ENCODE peak calls at places on chromosomes 7 and 10, in four cellular contexts. F is GM23338, C is amniotic stem cell, G is NCI-H1092. D is an unnamed sample.

GRCh38 chr7:69722836-69723235 is 124.6 kb downstream of the AUTS2 start:
- DNase-seq in F (no peak), C (no peak), G (no peak), D (no peak)

GRCh38 chr7:128446306-128446705 is 9.4 kb upstream of the HILPDA start:
- DNase-seq in F (no peak), C (no peak), G (peak), D (no peak)

GRCh38 chr7:34841326-34841725 is 183.3 kb downstream of the NPSR1 start:
- DNase-seq in F (no peak), C (no peak), G (no peak), D (peak)

GRCh38 chr10:48470893-48471805 is 133.7 kb downstream of the ARHGAP22 start:
- DNase-seq in G (no peak), C (no peak), F (no peak), D (no peak)

GRCh38 chr10:128624656-128625530 is 498.7 kb upstream of the MKI67 start:
- DNase-seq in G (no peak), C (no peak), F (no peak), D (no peak)

GRCh38 chr10:117460846-117461765 is 81.4 kb upstream of the EMX2 start:
- DNase-seq in C (no peak), F (no peak), G (no peak), D (no peak)

GRCh38 chr7:114865564-114865963 is 56.3 kb upstream of the MDFIC start:
- DNase-seq in F (peak), G (no peak), C (peak), D (peak)

GRCh38 chr7:152760384-152761115 is 998 bp downstream of the ACTR3B start:
- DNase-seq in G (no peak), C (no peak), F (peak), D (peak)

GRCh38 chr7:130365511-130366441 is 14.5 kb upstream of the CPA1 start:
- DNase-seq in G (peak), F (peak), C (no peak), D (peak)

GRCh38 chr7:158508802-158509385 is 78.7 kb downstream of the PTPRN2 start:
- DNase-seq in G (no peak), F (no peak), C (no peak), D (no peak)

GRCh38 chr7:27459729-27460048 is 203.0 kb downstream of the HIBADH start:
- DNase-seq in C (no peak), F (no peak), G (no peak), D (no peak)

GRCh38 chr10:95907454-95908253 is at the start of gene CC2D2B:
- DNase-seq in F (peak), G (peak), C (peak), D (peak)

GRCh38 chr7:2670720-2671391 is 17.1 kb upstream of the AMZ1 start:
- DNase-seq in G (peak), C (peak), F (peak), D (peak)

GRCh38 chr7:66145404-66145843 is 30.8 kb downstream of the CRCP start:
- DNase-seq in G (no peak), F (no peak), C (no peak), D (peak)

GRCh38 chr7:2031496-2031895 is 201.2 kb downstream of the MAD1L1 start:
- DNase-seq in F (no peak), C (no peak), G (no peak), D (no peak)

GRCh38 chr10:124338276-124338915 is 80.3 kb downstream of the OAT start:
- DNase-seq in C (no peak), F (no peak), G (no peak), D (no peak)

GRCh38 chr10:86363184-86363832 is 3.3 kb downstream of the GRID1 start:
- DNase-seq in F (peak), G (no peak), C (no peak), D (no peak)

GRCh38 chr7:99788554-99788953 is 4.6 kb upstream of the CYP3A4 start:
- DNase-seq in F (no peak), C (no peak), G (no peak), D (no peak)

GRCh38 chr10:69863580-69863979 is 61.9 kb downstream of the COL13A1 start:
- DNase-seq in G (no peak), F (no peak), C (no peak), D (no peak)

GRCh38 chr10:28429573-28430216 is 103.2 kb upstream of the WAC start:
- DNase-seq in F (peak), C (no peak), G (no peak), D (peak)

GRCh38 chr10:107232013-107232412 is 67.5 kb upstream of the SORCS1 start:
- DNase-seq in C (no peak), G (no peak), F (no peak), D (no peak)

GRCh38 chr7:92916751-92917369 is 80.5 kb upstream of the CDK6 start:
- DNase-seq in F (peak), C (peak), G (no peak), D (peak)

GRCh38 chr7:10773430-10773829 is 200.2 kb upstream of the PHF14 start:
- DNase-seq in C (no peak), G (no peak), F (no peak), D (no peak)